ENCODE peak calls at places on chromosomes 11 and 22, in nine cellular contexts. K is erythroblast; G is NCI-H1092 treated with DMSO at 0.1 percent for 48 hours; F is HT-29; N is foreskin fibroblast; M is frontal cortex; J is stimulated activated CD4-positive, alpha-beta T cell treated with anti-CD3 and anti-CD28 coated beads, TNF-alpha, amount 100 ng/mL, for 48 hours; V is HTR-8/SVneo; T is HFFc6. U is an unnamed sample.

GRCh38 chr22:37230673-37231405 is 13.2 kb downstream of the RAC2 start:
- DNase-seq in G (no peak), N (no peak), T (peak), M (no peak), K (no peak), J (peak), F (no peak), V (no peak), U (no peak)

GRCh38 chr11:110711776-110712642 is at the start of gene ARHGAP20:
- DNase-seq in N (peak), J (no peak), F (no peak), M (peak), T (peak), V (peak), G (peak), K (peak), U (peak)

GRCh38 chr11:44747836-44748235 is 21.1 kb downstream of the TSPAN18 start:
- DNase-seq in G (no peak), K (no peak), N (no peak), T (no peak), J (no peak), V (no peak), F (no peak), M (no peak), U (no peak)

GRCh38 chr11:96303067-96303466 is 39.9 kb downstream of the MAML2 start:
- DNase-seq in T (peak), G (no peak), J (no peak), K (no peak), V (no peak), M (no peak), N (no peak), F (peak), U (no peak)

GRCh38 chr22:29689872-29690213 is 30.0 kb upstream of the CABP7 start:
- DNase-seq in J (peak), K (peak), T (peak), N (peak), M (peak), F (peak), V (no peak), G (peak), U (peak)

GRCh38 chr11:497565-498296 is 9.3 kb downstream of the RNH1 start:
- DNase-seq in K (no peak), V (no peak), G (no peak), N (no peak), T (no peak), F (no peak), M (no peak), J (no peak), U (no peak)

GRCh38 chr11:119872911-119873310 is 143.9 kb upstream of the NECTIN1 start:
- DNase-seq in G (no peak), V (no peak), F (no peak), M (no peak), T (no peak), K (no peak), J (no peak), N (no peak), U (no peak)

GRCh38 chr11:126140106-126140931 is 71.1 kb downstream of the RPUSD4 start:
- DNase-seq in F (no peak), V (no peak), J (no peak), K (no peak), N (no peak), M (no peak), T (no peak), G (no peak), U (no peak)

GRCh38 chr11:95977534-95978174 is 53.7 kb upstream of the MTMR2 start:
- DNase-seq in M (no peak), J (no peak), F (peak), K (no peak), G (no peak), V (peak), T (peak), N (peak), U (no peak)

GRCh38 chr11:87259731-87260130 is 222.0 kb downstream of the TMEM135 start:
- DNase-seq in F (no peak), V (no peak), M (no peak), N (no peak), J (no peak), T (no peak), G (no peak), K (no peak), U (peak)

GRCh38 chr11:33453225-33453624 is 196.0 kb downstream of the HIPK3 start:
- DNase-seq in M (no peak), N (no peak), J (no peak), F (no peak), V (no peak), G (no peak), T (no peak), K (no peak), U (no peak)

GRCh38 chr11:74279256-74279655 is 32.2 kb downstream of the P4HA3 start:
- DNase-seq in N (no peak), K (no peak), V (no peak), J (no peak), M (no peak), F (no peak), G (no peak), T (no peak), U (no peak)

GRCh38 chr11:16841481-16841880 is 103.0 kb downstream of the C11orf58 start:
- DNase-seq in F (no peak), V (no peak), N (no peak), M (no peak), J (no peak), G (no peak), T (no peak), K (no peak), U (no peak)

GRCh38 chr11:65300621-65301290 is 13.9 kb upstream of the CDC42EP2 start:
- DNase-seq in K (no peak), J (no peak), T (no peak), F (no peak), M (no peak), N (no peak), V (no peak), G (no peak), U (no peak)

GRCh38 chr11:67054851-67055523 is 1.7 kb upstream of the RHOD start:
- DNase-seq in N (peak), V (peak), T (peak), M (no peak), J (no peak), K (peak), G (no peak), F (peak), U (peak)

GRCh38 chr22:23237201-23237798 is 57.0 kb downstream of the BCR start:
- DNase-seq in T (no peak), G (peak), N (no peak), V (no peak), K (no peak), F (no peak), J (no peak), M (peak), U (peak)

GRCh38 chr11:92627615-92628201 is 341.7 kb upstream of the MTNR1B start:
- DNase-seq in J (no peak), M (no peak), G (no peak), F (no peak), V (no peak), T (peak), N (peak), K (no peak), U (no peak)

GRCh38 chr11:129637473-129637872 is 178.2 kb upstream of the TMEM45B start:
- DNase-seq in M (no peak), J (no peak), T (peak), N (no peak), V (no peak), F (peak), G (no peak), K (no peak), U (no peak)

GRCh38 chr11:89293966-89294679 is 116.4 kb downstream of the TYR start:
- DNase-seq in M (no peak), K (no peak), N (peak), F (no peak), J (no peak), T (peak), G (no peak), V (no peak), U (no peak)

GRCh38 chr22:25834490-25834889 is 92.5 kb downstream of the MYO18B start:
- DNase-seq in N (no peak), V (no peak), M (no peak), J (no peak), T (no peak), K (no peak), F (no peak), G (no peak), U (no peak)

GRCh38 chr11:86018249-86018648 is 50.6 kb downstream of the PICALM start:
- DNase-seq in M (no peak), F (no peak), T (no peak), K (no peak), N (no peak), V (no peak), G (no peak), J (no peak), U (no peak)

GRCh38 chr22:50713571-50714056 is 24.4 kb upstream of the ACR start:
- DNase-seq in N (no peak), J (no peak), K (no peak), T (no peak), F (no peak), G (no peak), M (peak), V (no peak), U (no peak)

GRCh38 chr11:106389096-106389495 is 311.6 kb downstream of the AASDHPPT start:
- DNase-seq in K (no peak), V (no peak), T (peak), J (no peak), F (peak), N (peak), G (no peak), M (no peak), U (no peak)

GRCh38 chr11:9847636-9848035 is 183.8 kb downstream of the SWAP70 start:
- DNase-seq in G (no peak), V (no peak), M (no peak), J (no peak), F (no peak), N (no peak), T (no peak), K (no peak), U (no peak)

GRCh38 chr11:108135845-108136599 is 14.7 kb downstream of the ACAT1 start:
- DNase-seq in M (no peak), F (no peak), G (no peak), T (peak), V (no peak), K (peak), J (no peak), N (no peak), U (no peak)

GRCh38 chr11:12179019-12179418 is 68.6 kb downstream of the MICAL2 start:
- DNase-seq in V (no peak), K (no peak), M (no peak), T (no peak), N (no peak), G (no peak), J (no peak), F (peak), U (peak)

GRCh38 chr11:46353706-46354105 is 6.4 kb downstream of the DGKZ start:
- DNase-seq in J (peak), M (no peak), F (no peak), V (no peak), G (no peak), T (no peak), K (no peak), N (no peak), U (no peak)

GRCh38 chr11:100793525-100793924 is 106.4 kb downstream of the ARHGAP42 start:
- DNase-seq in M (no peak), V (no peak), T (no peak), F (no peak), N (no peak), K (no peak), J (no peak), G (no peak), U (no peak)

GRCh38 chr11:45530776-45531175 is 134.6 kb downstream of the CHST1 start:
- DNase-seq in N (no peak), G (no peak), V (no peak), J (no peak), T (no peak), M (no peak), K (no peak), F (no peak), U (no peak)

GRCh38 chr11:67584881-67585873 is 1.6 kb downstream of the GSTP1 start:
- DNase-seq in K (no peak), M (no peak), F (no peak), G (no peak), T (no peak), N (no peak), J (no peak), V (no peak), U (no peak)

GRCh38 chr22:41405588-41405987 is 23.8 kb downstream of the TEF start:
- DNase-seq in T (no peak), V (no peak), K (no peak), J (no peak), G (no peak), F (no peak), N (no peak), M (no peak), U (no peak)

GRCh38 chr11:59573216-59573615 is 42.4 kb downstream of the OSBP start:
- DNase-seq in N (peak), F (no peak), V (no peak), M (no peak), J (no peak), K (no peak), T (peak), G (no peak), U (no peak)

GRCh38 chr22:50498322-50498861 is 9.1 kb downstream of the LMF2 start:
- DNase-seq in K (peak), T (peak), F (peak), J (peak), N (peak), V (peak), M (peak), G (peak), U (peak)

GRCh38 chr22:50309601-50309991 is 2.1 kb upstream of the PLXNB2 start:
- DNase-seq in G (no peak), F (no peak), M (no peak), N (no peak), J (no peak), V (no peak), T (no peak), K (no peak), U (peak)

GRCh38 chr22:20017622-20017958 is 967 bp upstream of the ARVCF start:
- DNase-seq in J (no peak), M (no peak), F (no peak), T (no peak), V (no peak), G (no peak), N (no peak), K (no peak), U (no peak)

GRCh38 chr11:60078021-60078420 is 10.4 kb upstream of the MS4A2 start:
- DNase-seq in N (no peak), T (no peak), F (no peak), K (no peak), J (no peak), M (no peak), G (no peak), V (no peak), U (no peak)

GRCh38 chr11:128029219-128029722 is 558.1 kb downstream of the ETS1 start:
- DNase-seq in T (no peak), F (no peak), G (no peak), K (no peak), N (no peak), J (no peak), V (no peak), M (no peak), U (no peak)

U was measured in NCI-H1436.